ENCODE peak calls at places on chromosomes 11 and 22, in ten cellular contexts. One of them, this sample, is unnamed.

GRCh38 chr11:84227970-84228369 is 941.8 kb upstream of the CCDC90B start:
- DNase-seq in body of pancreas: no peak
- DNase-seq in tibial nerve: no peak
- DNase-seq in lower leg skin: no peak
- DNase-seq in A549: no peak
- DNase-seq in transverse colon: no peak
- DNase-seq in IMR-90: no peak
- DNase-seq in K562: no peak
- DNase-seq in H54: no peak
- DNase-seq in heart left ventricle: no peak
- DNase-seq in this sample: no peak

GRCh38 chr11:72840780-72841179 is 26.6 kb downstream of the ATG16L2 start:
- DNase-seq in body of pancreas: no peak
- DNase-seq in tibial nerve: no peak
- DNase-seq in lower leg skin: no peak
- DNase-seq in A549: no peak
- DNase-seq in transverse colon: no peak
- DNase-seq in IMR-90: peak
- DNase-seq in K562: no peak
- DNase-seq in H54: no peak
- DNase-seq in heart left ventricle: no peak
- DNase-seq in this sample: no peak

GRCh38 chr22:34845391-34845790 is 220.6 kb upstream of the ISX start:
- DNase-seq in body of pancreas: no peak
- DNase-seq in tibial nerve: no peak
- DNase-seq in lower leg skin: no peak
- DNase-seq in A549: no peak
- DNase-seq in transverse colon: no peak
- DNase-seq in IMR-90: no peak
- DNase-seq in K562: no peak
- DNase-seq in H54: no peak
- DNase-seq in heart left ventricle: no peak
- DNase-seq in this sample: no peak

GRCh38 chr11:101321222-101321621 is 191.6 kb upstream of the PGR start:
- DNase-seq in body of pancreas: no peak
- DNase-seq in tibial nerve: no peak
- DNase-seq in lower leg skin: no peak
- DNase-seq in A549: no peak
- DNase-seq in transverse colon: no peak
- DNase-seq in IMR-90: no peak
- DNase-seq in K562: no peak
- DNase-seq in H54: no peak
- DNase-seq in heart left ventricle: no peak
- DNase-seq in this sample: no peak

GRCh38 chr11:10590516-10590915 is 22.1 kb upstream of the LYVE1 start:
- DNase-seq in body of pancreas: no peak
- DNase-seq in tibial nerve: no peak
- DNase-seq in lower leg skin: no peak
- DNase-seq in A549: no peak
- DNase-seq in transverse colon: no peak
- DNase-seq in IMR-90: peak
- DNase-seq in K562: no peak
- DNase-seq in H54: no peak
- DNase-seq in heart left ventricle: no peak
- DNase-seq in this sample: no peak

GRCh38 chr11:67283490-67283963 is 5.6 kb upstream of the ANKRD13D start:
- DNase-seq in body of pancreas: peak
- DNase-seq in tibial nerve: no peak
- DNase-seq in lower leg skin: no peak
- DNase-seq in A549: no peak
- DNase-seq in transverse colon: no peak
- DNase-seq in IMR-90: no peak
- DNase-seq in K562: no peak
- DNase-seq in H54: no peak
- DNase-seq in heart left ventricle: peak
- DNase-seq in this sample: no peak

GRCh38 chr11:9568854-9569587 is 4.4 kb upstream of the WEE1 start:
- DNase-seq in body of pancreas: peak
- DNase-seq in tibial nerve: peak
- DNase-seq in lower leg skin: peak
- DNase-seq in A549: peak
- DNase-seq in transverse colon: peak
- DNase-seq in IMR-90: peak
- DNase-seq in K562: no peak
- DNase-seq in H54: peak
- DNase-seq in heart left ventricle: no peak
- DNase-seq in this sample: peak

GRCh38 chr11:30878400-30878799 is 292.2 kb upstream of the MPPED2 start:
- DNase-seq in body of pancreas: no peak
- DNase-seq in tibial nerve: no peak
- DNase-seq in lower leg skin: no peak
- DNase-seq in A549: no peak
- DNase-seq in transverse colon: no peak
- DNase-seq in IMR-90: no peak
- DNase-seq in K562: no peak
- DNase-seq in H54: no peak
- DNase-seq in heart left ventricle: no peak
- DNase-seq in this sample: no peak

GRCh38 chr11:70378506-70379134 is 19.7 kb upstream of the CTTN start:
- DNase-seq in body of pancreas: no peak
- DNase-seq in tibial nerve: no peak
- DNase-seq in lower leg skin: no peak
- DNase-seq in A549: no peak
- DNase-seq in transverse colon: no peak
- DNase-seq in IMR-90: no peak
- DNase-seq in K562: no peak
- DNase-seq in H54: no peak
- DNase-seq in heart left ventricle: no peak
- DNase-seq in this sample: no peak

DNA sequence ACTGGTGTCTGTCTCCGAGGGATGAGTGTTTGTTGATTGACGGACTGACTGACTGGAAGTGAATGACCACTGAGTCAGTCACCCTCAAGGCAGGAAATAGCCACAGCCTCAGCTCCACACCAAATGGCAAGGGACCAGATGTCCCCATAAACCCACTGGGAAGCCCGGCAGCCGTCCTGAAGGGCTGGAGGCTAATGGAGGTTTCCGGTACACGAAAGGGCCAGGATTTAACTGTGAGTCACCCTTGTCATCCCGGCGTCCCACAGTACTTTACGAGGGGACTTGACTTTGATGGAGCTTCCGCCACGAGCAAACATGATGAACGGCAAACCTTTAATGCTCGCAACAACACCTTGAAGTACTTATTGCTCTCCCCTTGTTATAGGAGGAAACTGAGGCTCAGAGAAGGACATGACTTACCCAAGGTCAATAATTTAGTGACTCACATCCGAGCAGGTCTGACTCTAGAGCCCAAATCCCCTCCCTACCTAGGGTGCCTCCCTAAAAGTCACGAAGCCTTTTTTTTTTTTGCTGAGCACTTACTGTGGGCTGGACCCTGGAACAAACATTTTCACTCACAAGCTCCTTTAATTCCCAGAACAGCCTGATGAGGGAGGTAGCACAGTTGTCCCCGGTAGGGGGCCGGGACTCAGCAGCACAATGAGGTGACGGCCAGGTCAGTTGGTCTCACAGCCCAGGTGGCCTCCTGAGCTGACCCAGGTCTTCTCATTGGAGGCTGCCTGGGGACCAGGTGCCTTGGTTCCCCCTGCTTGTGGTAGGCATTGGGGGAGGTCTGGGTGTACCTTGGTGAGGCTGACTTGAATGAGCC is 25.2 kb upstream of the GCAT start:
- DNase-seq in body of pancreas: no peak
- DNase-seq in tibial nerve: no peak
- DNase-seq in lower leg skin: no peak
- DNase-seq in A549: no peak
- DNase-seq in transverse colon: no peak
- DNase-seq in IMR-90: peak
- DNase-seq in K562: peak
- DNase-seq in H54: peak
- DNase-seq in heart left ventricle: no peak
- DNase-seq in this sample: no peak
- TF ChIP-seq POLR2A in body of pancreas: no peak
- TF ChIP-seq POLR2A in tibial nerve: no peak
- TF ChIP-seq POLR2A in lower leg skin: no peak
- TF ChIP-seq POLR2A in A549: no peak
- TF ChIP-seq POLR2A in transverse colon: no peak
- TF ChIP-seq POLR2A in IMR-90: no peak
- TF ChIP-seq POLR2A in K562: no peak
- TF ChIP-seq POLR2A in H54: no peak
- TF ChIP-seq POLR2A in heart left ventricle: no peak
- TF ChIP-seq POLR2A in this sample: no peak

DNA sequence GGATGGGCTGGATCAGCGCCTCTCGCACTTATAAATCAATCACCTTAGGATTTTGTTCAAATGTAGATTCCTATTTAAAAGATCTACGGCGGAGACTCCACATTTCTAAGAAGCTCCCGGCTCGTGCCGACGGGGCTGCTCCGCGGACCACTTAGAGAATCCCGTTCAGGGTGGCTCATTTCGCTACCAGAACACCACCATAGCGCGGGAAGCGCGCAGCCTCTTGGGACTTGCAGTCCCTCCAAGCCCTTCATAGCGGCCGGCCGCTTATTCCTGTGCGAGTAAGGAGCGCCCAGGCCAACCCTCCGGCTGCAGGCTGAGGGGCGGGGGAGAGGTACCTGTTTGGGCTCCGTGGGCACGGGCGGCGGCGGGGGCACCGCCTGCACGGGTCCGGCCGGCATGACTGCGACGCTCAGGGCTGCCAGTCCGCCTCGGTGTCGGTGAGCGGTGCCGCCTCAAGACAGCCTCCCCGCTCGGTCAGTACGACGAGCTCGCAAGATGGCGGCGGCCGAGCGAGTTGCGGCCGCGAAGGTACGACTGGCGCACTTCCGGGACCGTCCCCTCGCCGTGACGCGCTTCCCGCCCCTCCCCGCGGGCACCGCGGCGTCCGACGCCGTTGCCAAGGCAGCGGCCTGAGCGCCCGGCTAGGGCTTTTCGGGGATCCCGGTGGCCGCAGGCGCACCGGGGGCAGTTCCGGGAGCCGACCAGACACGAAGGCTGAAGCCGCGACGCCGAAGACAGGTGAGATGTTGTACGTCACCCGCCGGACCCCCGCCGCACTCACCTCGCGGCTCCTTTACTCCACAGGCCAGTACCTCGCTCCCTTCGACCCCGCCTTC is at the start of the genes CCDC157 and SF3A1:
- DNase-seq in body of pancreas: peak
- DNase-seq in tibial nerve: peak
- DNase-seq in lower leg skin: peak
- DNase-seq in A549: peak
- DNase-seq in transverse colon: peak
- DNase-seq in IMR-90: peak
- DNase-seq in K562: peak
- DNase-seq in H54: peak
- DNase-seq in heart left ventricle: peak
- DNase-seq in this sample: peak
- TF ChIP-seq POLR2A in body of pancreas: peak
- TF ChIP-seq POLR2A in tibial nerve: peak
- TF ChIP-seq POLR2A in lower leg skin: no peak
- TF ChIP-seq POLR2A in A549: peak
- TF ChIP-seq POLR2A in transverse colon: peak
- TF ChIP-seq POLR2A in IMR-90: peak
- TF ChIP-seq POLR2A in K562: peak
- TF ChIP-seq POLR2A in H54: peak
- TF ChIP-seq POLR2A in heart left ventricle: no peak
- TF ChIP-seq POLR2A in this sample: peak

DNA sequence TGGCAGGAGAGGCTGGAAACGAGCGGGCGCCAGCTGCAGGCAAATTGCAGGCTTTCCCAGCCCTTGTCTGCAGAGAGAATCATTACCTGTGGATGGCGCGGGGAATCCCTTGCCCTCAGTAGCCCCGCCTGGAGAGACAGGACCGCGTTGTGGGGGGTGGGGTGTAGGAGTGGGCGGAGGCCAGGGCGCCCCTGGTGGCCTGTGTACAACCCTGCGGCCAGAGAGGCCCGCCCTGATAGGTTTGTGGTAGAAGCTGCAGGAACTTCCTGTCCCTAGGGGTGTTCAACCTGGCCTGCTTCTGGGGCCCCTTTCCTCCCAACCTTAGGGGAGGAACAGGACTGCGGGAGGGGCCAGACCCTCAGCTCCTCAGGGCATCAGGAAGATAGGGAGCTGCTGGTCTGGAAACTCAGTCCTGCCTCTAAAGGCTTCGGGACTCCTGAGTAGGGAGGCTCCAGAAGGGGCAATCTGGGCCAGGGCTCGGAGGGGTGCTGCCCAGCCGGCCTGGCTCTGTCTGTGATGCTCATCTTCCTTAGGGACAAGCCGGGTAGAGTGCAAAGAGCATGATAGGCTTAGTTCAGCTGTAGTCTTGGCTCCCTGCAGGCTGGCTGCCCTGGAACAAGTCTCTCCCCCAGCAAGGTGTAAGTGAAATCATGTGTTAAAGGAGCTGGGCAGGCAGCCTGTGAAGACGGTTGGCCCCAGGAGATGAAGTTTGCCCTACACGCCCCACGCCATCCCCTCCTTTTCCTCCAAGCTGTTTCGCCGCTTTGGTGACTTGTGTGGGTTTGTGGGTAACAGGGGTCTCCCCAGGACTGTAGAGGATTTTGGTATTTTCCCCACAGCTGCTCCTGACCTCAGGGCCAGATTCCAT is 24.1 kb upstream of the SUSD2 start:
- DNase-seq in body of pancreas: peak
- DNase-seq in tibial nerve: peak
- DNase-seq in lower leg skin: peak
- DNase-seq in A549: peak
- DNase-seq in transverse colon: peak
- DNase-seq in IMR-90: peak
- DNase-seq in K562: peak
- DNase-seq in H54: peak
- DNase-seq in heart left ventricle: peak
- DNase-seq in this sample: peak
- TF ChIP-seq POLR2A in body of pancreas: no peak
- TF ChIP-seq POLR2A in tibial nerve: no peak
- TF ChIP-seq POLR2A in lower leg skin: no peak
- TF ChIP-seq POLR2A in A549: no peak
- TF ChIP-seq POLR2A in transverse colon: peak
- TF ChIP-seq POLR2A in IMR-90: no peak
- TF ChIP-seq POLR2A in K562: no peak
- TF ChIP-seq POLR2A in H54: no peak
- TF ChIP-seq POLR2A in heart left ventricle: no peak
- TF ChIP-seq POLR2A in this sample: no peak

DNA sequence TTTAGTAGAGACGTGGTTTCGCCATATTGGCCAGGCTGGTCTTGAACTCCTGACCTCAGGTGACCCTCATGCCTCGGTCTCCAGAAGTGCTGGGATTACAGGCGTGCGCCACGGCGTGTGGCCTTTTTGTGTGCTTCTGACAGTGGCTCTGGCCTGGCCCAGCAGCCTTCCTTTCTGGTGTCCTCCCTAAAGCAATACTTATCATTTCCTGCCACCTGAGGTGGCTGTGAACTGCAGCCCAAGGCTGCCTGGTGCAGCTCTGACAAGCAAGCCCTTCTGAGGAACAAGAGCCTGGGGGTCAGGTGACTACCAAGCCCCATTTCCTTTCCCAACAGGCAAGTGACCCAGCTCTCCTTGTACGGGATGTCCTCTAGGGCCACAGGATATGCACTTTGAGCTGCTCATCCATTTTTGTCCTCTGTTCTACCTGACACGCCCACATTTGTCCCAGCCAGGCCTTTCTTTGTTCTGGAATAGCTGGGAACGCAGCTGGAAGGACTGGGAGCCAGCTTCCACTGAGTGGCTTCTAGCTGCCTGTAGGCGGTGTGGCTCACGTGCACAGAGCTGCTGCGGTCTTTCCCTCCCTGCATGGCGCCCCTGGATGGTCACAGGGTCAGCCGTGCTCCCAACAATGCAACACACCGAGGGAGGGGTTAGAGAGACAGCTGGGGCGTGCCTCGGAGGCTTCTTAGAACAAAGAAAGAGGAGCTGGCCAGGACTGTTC is 12.3 kb upstream of the BID start:
- DNase-seq in body of pancreas: peak
- DNase-seq in tibial nerve: peak
- DNase-seq in lower leg skin: peak
- DNase-seq in A549: no peak
- DNase-seq in transverse colon: peak
- DNase-seq in IMR-90: no peak
- DNase-seq in K562: peak
- DNase-seq in H54: no peak
- DNase-seq in heart left ventricle: peak
- DNase-seq in this sample: peak
- TF ChIP-seq POLR2A in body of pancreas: no peak
- TF ChIP-seq POLR2A in tibial nerve: no peak
- TF ChIP-seq POLR2A in lower leg skin: no peak
- TF ChIP-seq POLR2A in A549: no peak
- TF ChIP-seq POLR2A in transverse colon: no peak
- TF ChIP-seq POLR2A in IMR-90: no peak
- TF ChIP-seq POLR2A in K562: no peak
- TF ChIP-seq POLR2A in H54: no peak
- TF ChIP-seq POLR2A in heart left ventricle: no peak
- TF ChIP-seq POLR2A in this sample: no peak